ENCODE peak calls at places on chromosomes 3 and 15, in five cellular contexts. K is HepG2, V is SK-N-SH, X is K562, T is H1. C is an unnamed sample.

GRCh38 chr3:110814170-110815007 is 257.2 kb upstream of the NECTIN3 start:
- DNase-seq in V (no peak), K (no peak), X (no peak), T (no peak), C (peak)

GRCh38 chr3:80006315-80006714 is 238.5 kb upstream of the ROBO1 start:
- DNase-seq in V (no peak), X (no peak), T (no peak), K (no peak), C (no peak)

GRCh38 chr3:124373524-124373923 is 356.7 kb upstream of the UMPS start:
- DNase-seq in V (no peak), K (no peak), X (no peak), T (no peak), C (no peak)

GRCh38 chr3:41200669-41201021 is 1.3 kb downstream of the CTNNB1 start:
- DNase-seq in X (no peak), T (no peak), K (peak), V (no peak), C (peak)

GRCh38 chr3:31235062-31235704 is 297.5 kb upstream of the STT3B start:
- DNase-seq in V (peak), T (no peak), X (no peak), K (no peak), C (no peak)

GRCh38 chr3:195154793-195155535 is 116.0 kb downstream of the XXYLT1 start:
- DNase-seq in K (peak), T (no peak), X (no peak), V (peak), C (no peak)

GRCh38 chr3:184815046-184815930 is 3.3 kb downstream of the VPS8 start:
- DNase-seq in K (no peak), V (no peak), T (no peak), X (no peak), C (no peak)

GRCh38 chr3:103499132-103499885 is 1064.5 kb downstream of the ZPLD1 start:
- DNase-seq in X (no peak), V (no peak), K (no peak), T (no peak), C (no peak)

GRCh38 chr3:66997560-66998074 is 490 bp upstream of the KBTBD8 start:
- DNase-seq in K (no peak), T (no peak), V (no peak), X (peak), C (no peak)

GRCh38 chr3:157122116-157122515 is 37.8 kb downstream of the CCNL1 start:
- DNase-seq in V (no peak), X (no peak), K (peak), T (no peak), C (no peak)

GRCh38 chr3:72591522-72592421 is 256.5 kb downstream of the SHQ1 start:
- DNase-seq in V (no peak), K (no peak), T (no peak), X (peak), C (no peak)

GRCh38 chr15:78715930-78716329 is 74.9 kb upstream of the CHRNB4 start:
- DNase-seq in V (no peak), T (no peak), X (no peak), K (no peak), C (no peak)

GRCh38 chr15:78991476-78991875 is 46.6 kb upstream of the CTSH start:
- DNase-seq in K (no peak), V (no peak), T (no peak), X (no peak), C (no peak)

GRCh38 chr3:41317718-41318117 is 118.4 kb downstream of the CTNNB1 start:
- DNase-seq in V (no peak), T (no peak), X (no peak), K (peak), C (no peak)

GRCh38 chr3:109337393-109337792 is at the start of gene DPPA4:
- DNase-seq in K (no peak), X (no peak), T (no peak), V (no peak), C (no peak)

GRCh38 chr3:140530603-140531002 is 147.3 kb upstream of the TRIM42 start:
- DNase-seq in V (no peak), K (no peak), X (no peak), T (no peak), C (no peak)

GRCh38 chr3:57977755-57978715 is 30.2 kb upstream of the FLNB start:
- DNase-seq in T (no peak), X (no peak), K (peak), V (peak), C (no peak)

GRCh38 chr3:147419062-147419701 is 10.0 kb downstream of the ZIC1 start:
- DNase-seq in X (peak), T (peak), V (peak), K (no peak), C (no peak)

GRCh38 chr3:134084230-134084950 is 54.7 kb upstream of the SLCO2A1 start:
- DNase-seq in X (no peak), T (peak), V (no peak), K (no peak), C (no peak)

GRCh38 chr3:189486556-189486955 is 144.6 kb upstream of the TP63 start:
- DNase-seq in X (no peak), V (no peak), T (no peak), K (no peak), C (no peak)

GRCh38 chr3:32308378-32308777 is 69.9 kb downstream of the CMTM8 start:
- DNase-seq in K (no peak), V (no peak), X (no peak), T (no peak), C (no peak)

GRCh38 chr3:32306072-32306471 is 67.6 kb downstream of the CMTM8 start:
- DNase-seq in V (no peak), T (no peak), X (no peak), K (no peak), C (no peak)

GRCh38 chr3:32305477-32305876 is 67.0 kb downstream of the CMTM8 start:
- DNase-seq in T (no peak), X (no peak), V (no peak), K (no peak), C (no peak)

GRCh38 chr3:32309653-32310242 is 71.3 kb downstream of the CMTM8 start:
- DNase-seq in X (no peak), T (no peak), V (no peak), K (no peak), C (no peak)

DNA sequence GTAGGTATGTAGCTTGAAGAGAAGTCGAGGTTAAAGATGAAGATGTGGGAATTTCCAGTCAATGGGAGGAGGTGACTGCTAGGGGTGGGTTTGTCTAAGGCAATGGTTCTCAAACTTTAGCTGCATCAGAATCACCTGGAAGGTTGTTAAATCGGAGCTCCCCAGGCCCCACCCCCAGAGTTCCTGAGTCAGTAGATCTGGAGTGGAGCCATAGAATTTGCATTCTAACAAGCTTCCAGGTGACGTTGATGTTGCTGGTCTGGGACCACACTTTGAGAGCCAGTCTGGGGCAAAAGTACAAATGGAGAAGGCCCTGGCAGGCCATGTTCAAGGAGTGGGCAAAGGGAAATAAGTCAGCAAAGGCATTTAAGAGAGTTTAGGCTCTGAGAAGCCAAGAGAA is 69.1 kb downstream of the CMTM8 start:
- DNase-seq in X (no peak), K (no peak), T (no peak), V (no peak), C (no peak)
- TF ChIP-seq GABPA in X (no peak), K (no peak), T (no peak), V (no peak), C (no peak)

GRCh38 chr15:69751147-69751546 is 298.5 kb downstream of the RPLP1 start:
- DNase-seq in V (no peak), T (no peak), K (no peak), X (no peak), C (no peak)

GRCh38 chr15:69751575-69751974 is 299.0 kb downstream of the RPLP1 start:
- DNase-seq in T (no peak), K (no peak), V (no peak), X (no peak), C (no peak)

GRCh38 chr15:69749274-69749673 is 296.7 kb downstream of the RPLP1 start:
- DNase-seq in X (no peak), K (no peak), V (no peak), T (no peak), C (no peak)

GRCh38 chr15:69749797-69750196 is 297.2 kb downstream of the RPLP1 start:
- DNase-seq in T (no peak), V (no peak), X (peak), K (no peak), C (no peak)

DNA sequence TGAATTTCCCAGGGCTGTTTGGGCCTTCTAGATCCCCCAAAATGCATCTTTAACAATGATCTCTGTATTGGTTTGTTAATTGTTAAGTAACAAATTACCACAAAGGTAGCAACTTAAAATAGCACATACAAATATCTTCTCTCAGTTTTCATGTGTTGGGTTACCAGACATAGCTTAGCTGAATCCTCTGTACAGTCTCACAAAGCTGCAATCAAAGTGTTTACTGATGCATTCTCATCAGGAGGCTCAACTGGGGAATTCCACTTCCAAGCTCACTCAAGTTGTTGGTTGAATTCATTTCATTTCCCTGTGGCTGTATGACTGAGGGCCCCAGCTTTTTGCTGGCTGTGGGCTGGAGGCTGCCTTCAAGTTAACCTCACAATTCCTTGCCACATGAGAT is 297.6 kb downstream of the RPLP1 start:
- DNase-seq in V (no peak), X (no peak), K (no peak), T (no peak), C (no peak)
- TF ChIP-seq GABPA in V (no peak), X (no peak), K (no peak), T (no peak), C (no peak)

GRCh38 chr15:89743011-89743410 is 8.0 kb downstream of the MESP1 start:
- DNase-seq in T (no peak), K (no peak), V (no peak), X (no peak), C (no peak)
- TF ChIP-seq GABPA in T (no peak), K (no peak), V (no peak), X (no peak), C (no peak)

GRCh38 chr3:96813820-96814580 is 394 bp upstream of the EPHA6 start:
- DNase-seq in K (peak), X (no peak), T (no peak), V (peak), C (peak)

GRCh38 chr3:96813134-96813819 is 1.1 kb upstream of the EPHA6 start:
- DNase-seq in X (no peak), T (peak), K (peak), V (peak), C (peak)

DNA sequence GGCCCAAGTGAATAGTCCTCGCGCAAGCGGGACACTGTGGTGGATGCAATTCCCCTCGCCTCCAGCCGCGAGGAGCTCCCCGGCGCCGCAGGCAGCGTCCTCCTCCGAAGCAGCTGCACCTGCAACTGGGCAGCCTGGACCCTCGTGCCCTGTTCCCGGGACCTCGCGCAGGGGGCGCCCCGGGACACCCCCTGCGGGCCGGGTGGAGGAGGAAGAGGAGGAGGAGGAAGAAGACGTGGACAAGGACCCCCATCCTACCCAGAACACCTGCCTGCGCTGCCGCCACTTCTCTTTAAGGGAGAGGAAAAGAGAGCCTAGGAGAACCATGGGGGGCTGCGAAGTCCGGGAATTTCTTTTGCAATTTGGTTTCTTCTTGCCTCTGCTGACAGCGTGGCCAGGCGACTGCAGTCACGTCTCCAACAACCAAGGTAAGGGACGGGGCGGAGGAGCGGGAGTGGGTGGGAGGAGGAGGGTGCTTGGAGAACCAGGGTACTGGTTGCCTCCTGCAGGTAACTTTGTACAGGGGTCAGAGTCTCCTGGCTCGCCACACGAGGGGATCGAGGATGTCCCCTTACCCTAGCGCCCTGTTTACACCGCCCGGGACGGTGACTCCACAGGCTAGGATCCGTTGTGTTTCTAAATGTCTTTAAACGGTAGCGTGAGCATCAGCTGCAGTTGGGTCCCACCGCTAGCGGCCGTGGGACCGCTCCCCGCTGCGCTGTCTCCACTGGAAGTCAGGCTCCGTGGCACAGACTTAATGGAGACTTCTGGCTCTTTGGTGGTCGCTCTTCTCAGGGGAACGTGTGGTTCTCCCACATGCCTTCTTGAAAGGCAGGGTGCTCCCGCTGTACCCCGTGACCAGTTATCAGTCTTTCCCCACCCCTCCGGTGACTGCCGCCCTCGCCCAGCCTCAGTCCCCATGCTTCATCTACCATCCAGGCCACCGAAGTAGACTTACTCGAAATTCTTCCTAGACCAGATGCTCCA is at the start of gene EPHA6:
- DNase-seq in K (no peak), X (no peak), V (peak), T (peak), C (no peak)
- TF ChIP-seq GABPA in K (no peak), X (no peak), V (no peak), T (no peak), C (no peak)

GRCh38 chr3:99586680-99587079 is 51.7 kb upstream of the COL8A1 start:
- DNase-seq in K (no peak), V (no peak), T (no peak), X (no peak), C (no peak)
- TF ChIP-seq GABPA in K (no peak), V (no peak), T (no peak), X (no peak), C (no peak)

GRCh38 chr15:66555685-66556084 is 10.1 kb downstream of the LCTL start:
- DNase-seq in K (no peak), V (no peak), T (no peak), X (no peak), C (no peak)
- TF ChIP-seq GABPA in K (no peak), V (no peak), T (no peak), X (no peak), C (no peak)

DNA sequence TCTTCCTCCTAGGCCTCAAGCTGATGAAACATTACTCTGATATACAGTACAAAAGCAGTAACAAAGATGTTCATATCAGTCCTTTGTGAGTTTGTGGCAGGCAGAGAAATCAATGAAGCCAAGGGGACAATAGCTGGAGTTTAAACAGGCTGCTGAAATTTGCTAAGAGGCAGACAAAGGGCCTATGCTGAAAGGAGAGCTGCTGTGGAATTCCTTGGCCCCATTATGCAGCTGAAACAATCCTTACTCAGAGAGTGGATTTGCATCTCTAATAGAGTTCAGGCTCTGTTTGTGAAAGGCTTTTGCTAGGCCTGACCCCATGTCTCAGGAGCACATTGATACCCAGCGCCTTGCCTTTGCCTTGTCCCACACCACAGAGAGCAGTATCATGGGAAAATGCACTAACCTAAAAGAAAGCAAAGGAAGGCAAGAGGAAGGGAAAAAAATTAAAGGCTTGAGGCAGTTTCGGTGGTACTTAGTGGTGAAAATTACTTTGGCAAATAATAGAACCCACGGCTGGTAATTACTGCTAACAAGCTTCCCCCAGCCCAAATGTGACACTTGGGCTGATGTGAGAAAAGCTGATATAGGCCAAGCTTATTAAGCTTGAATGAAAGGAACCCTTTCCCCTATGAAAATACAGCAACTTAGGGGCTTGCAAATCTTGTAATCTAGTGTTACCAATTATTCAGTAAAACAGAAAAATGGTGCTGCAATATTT is 195.0 kb upstream of the EPHA3 start:
- DNase-seq in X (no peak), K (no peak), V (no peak), T (peak), C (no peak)
- TF ChIP-seq GABPA in X (no peak), K (no peak), V (no peak), T (no peak), C (no peak)

C was measured in HL-60.